ENCODE peak calls at places on chromosomes 13 and 19, in four cellular contexts. M is fibroblast of pulmonary artery, A is nephron progenitor cell, I is T follicular helper cell. U is an unnamed sample.

GRCh38 chr13:106471957-106472543 is 63.4 kb downstream of the EFNB2 start:
- DNase-seq in M (peak), A (no peak), I (no peak), U (peak)

GRCh38 chr19:47509973-47510372 is 4.9 kb downstream of the NAPA start:
- DNase-seq in M (no peak), A (no peak), I (no peak), U (no peak)

GRCh38 chr19:4363571-4364304 is 20.4 kb downstream of the MPND start:
- DNase-seq in M (no peak), A (no peak), I (no peak), U (no peak)

GRCh38 chr13:58712191-58712590 is 1080.6 kb downstream of the PCDH17 start:
- DNase-seq in M (no peak), A (peak), I (no peak), U (peak)

GRCh38 chr19:18414504-18415176 is 4.6 kb upstream of the SSBP4 start:
- DNase-seq in M (no peak), A (peak), I (no peak), U (peak)

GRCh38 chr13:47437411-47437810 is 540.6 kb upstream of the HTR2A start:
- DNase-seq in M (peak), A (no peak), I (no peak), U (no peak)

GRCh38 chr13:23701646-23702045 is 131.4 kb downstream of the TNFRSF19 start:
- DNase-seq in M (peak), A (no peak), I (no peak), U (no peak)

GRCh38 chr19:1811472-1811894 is 593 bp downstream of the ATP8B3 start:
- DNase-seq in M (peak), A (no peak), I (peak), U (no peak)

GRCh38 chr13:107882708-107883560 is 332.4 kb downstream of the LIG4 start:
- DNase-seq in M (no peak), A (no peak), I (no peak), U (no peak)

GRCh38 chr19:3441986-3442329 is 38.4 kb downstream of the SMIM24 start:
- DNase-seq in M (no peak), A (no peak), I (no peak), U (no peak)

GRCh38 chr19:1400281-1401137 is 833 bp downstream of the GAMT start:
- DNase-seq in M (no peak), A (no peak), I (no peak), U (peak)

U was measured in neural progenitor cell.